ENCODE peak calls at places on chromosomes 1 and 21, in eight cellular contexts. W is NB4, U is adrenal gland, H is IMR-90, N is A549, V is right lobe of liver, Z is esophagus squamous epithelium, A is sigmoid colon. J is an unnamed sample.

GRCh38 chr1:182374101-182374834 is 17.3 kb downstream of the GLUL start:
- DNase-seq in W (no peak), U (no peak), H (no peak), N (no peak), V (no peak), Z (no peak), A (no peak), J (no peak)

GRCh38 chr1:228377664-228378452 is 28.8 kb downstream of the TRIM11 start:
- DNase-seq in W (no peak), U (peak), H (no peak), N (no peak), V (peak), Z (no peak), A (peak), J (no peak)

GRCh38 chr1:186708578-186709203 is 28.5 kb upstream of the PTGS2 start:
- DNase-seq in W (no peak), U (no peak), H (peak), N (peak), V (no peak), Z (no peak), A (no peak), J (no peak)

GRCh38 chr1:61083014-61083798 is 845 bp downstream of the NFIA start:
- DNase-seq in W (no peak), U (no peak), H (no peak), N (peak), V (peak), Z (no peak), A (no peak), J (no peak)

GRCh38 chr1:151158751-151159251 is 2.4 kb downstream of the TNFAIP8L2 start:
- DNase-seq in W (peak), U (no peak), H (no peak), N (no peak), V (no peak), Z (no peak), A (no peak), J (no peak)

GRCh38 chr1:164636744-164637143 is 77.8 kb downstream of the PBX1 start:
- DNase-seq in W (no peak), U (no peak), H (no peak), N (no peak), V (no peak), Z (no peak), A (no peak), J (no peak)

GRCh38 chr1:180912211-180912800 is 391 bp upstream of the KIAA1614 start:
- DNase-seq in W (no peak), U (no peak), H (peak), N (no peak), V (no peak), Z (no peak), A (peak), J (peak)

GRCh38 chr1:28160677-28161328 is 15.7 kb downstream of the PTAFR start:
- DNase-seq in W (no peak), U (peak), H (peak), N (no peak), V (no peak), Z (no peak), A (no peak), J (no peak)

GRCh38 chr1:7422561-7422960 is 348.5 kb upstream of the VAMP3 start:
- DNase-seq in W (no peak), U (no peak), H (no peak), N (no peak), V (no peak), Z (no peak), A (peak), J (no peak)

GRCh38 chr1:44377925-44378784 is 23.1 kb upstream of the ERI3 start:
- DNase-seq in W (peak), U (peak), H (peak), N (peak), V (peak), Z (no peak), A (no peak), J (peak)

GRCh38 chr1:199273837-199274379 is 635.1 kb downstream of the PTPRC start:
- DNase-seq in W (peak), U (no peak), H (peak), N (no peak), V (no peak), Z (no peak), A (no peak), J (no peak)

GRCh38 chr1:152946651-152947256 is at the start of gene SPRR5:
- DNase-seq in W (no peak), U (no peak), H (no peak), N (no peak), V (no peak), Z (no peak), A (no peak), J (no peak)

GRCh38 chr1:243850013-243850367 is at the start of gene AKT3:
- DNase-seq in W (no peak), U (no peak), H (no peak), N (no peak), V (no peak), Z (peak), A (peak), J (no peak)

GRCh38 chr1:26336477-26337205 is 17.3 kb downstream of the CRYBG2 start:
- DNase-seq in W (peak), U (peak), H (no peak), N (peak), V (peak), Z (no peak), A (no peak), J (peak)

GRCh38 chr1:184150776-184151531 is 99.4 kb downstream of the TSEN15 start:
- DNase-seq in W (no peak), U (no peak), H (peak), N (no peak), V (no peak), Z (no peak), A (no peak), J (no peak)

GRCh38 chr1:223136086-223136485 is 7.0 kb downstream of the TLR5 start:
- DNase-seq in W (peak), U (no peak), H (no peak), N (no peak), V (no peak), Z (no peak), A (peak), J (no peak)

GRCh38 chr1:207007352-207008033 is 25.1 kb downstream of the C1orf116 start:
- DNase-seq in W (no peak), U (peak), H (peak), N (peak), V (no peak), Z (no peak), A (no peak), J (peak)

GRCh38 chr1:240658312-240658975 is 46.5 kb upstream of the GREM2 start:
- DNase-seq in W (no peak), U (no peak), H (peak), N (no peak), V (no peak), Z (no peak), A (no peak), J (no peak)

GRCh38 chr1:87473203-87473661 is 144.6 kb downstream of the LMO4 start:
- DNase-seq in W (no peak), U (no peak), H (no peak), N (no peak), V (no peak), Z (no peak), A (no peak), J (no peak)

GRCh38 chr1:43327549-43328292 is 9.9 kb upstream of the MPL start:
- DNase-seq in W (no peak), U (no peak), H (peak), N (no peak), V (no peak), Z (no peak), A (no peak), J (no peak)

DNA sequence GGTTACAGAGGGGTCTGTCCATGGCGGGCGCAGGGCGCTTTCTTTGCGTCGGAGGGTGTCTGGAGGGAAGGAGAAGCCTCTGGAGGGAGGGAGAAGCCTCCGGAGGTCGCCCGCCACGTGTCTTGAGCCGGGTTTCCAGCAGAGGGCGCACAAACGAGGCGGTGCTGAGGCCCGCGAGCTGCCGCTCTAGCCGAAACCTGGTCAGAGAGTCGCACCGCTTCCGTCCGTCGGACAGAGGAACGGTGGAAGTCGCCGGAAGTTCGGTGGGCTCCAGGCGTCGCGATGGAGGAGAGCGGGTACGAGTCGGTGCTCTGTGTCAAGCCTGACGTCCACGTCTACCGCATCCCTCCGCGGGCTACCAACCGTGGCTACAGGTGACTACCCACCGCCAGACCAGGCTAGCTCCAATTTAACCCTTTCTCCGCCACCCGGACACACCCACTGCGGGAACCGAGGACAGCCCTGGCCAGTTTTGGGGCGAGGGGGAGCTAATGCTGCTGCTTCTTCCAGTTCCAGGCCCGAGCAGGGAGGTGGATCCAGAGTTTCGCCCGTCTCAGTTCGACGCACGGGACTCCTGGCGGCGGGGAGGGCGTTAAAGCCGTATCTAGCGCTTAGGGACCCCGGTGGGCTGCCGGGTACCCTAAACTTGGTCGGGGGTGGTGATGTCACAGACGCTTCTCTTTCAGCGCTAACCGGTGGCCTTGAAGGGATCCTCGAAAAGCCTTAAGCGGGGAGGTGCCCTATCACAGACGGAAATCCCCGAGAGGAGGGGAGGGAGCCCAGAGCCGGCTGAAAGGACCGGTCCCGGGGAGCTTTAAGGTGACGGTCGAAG is at the start of gene NECAP2:
- DNase-seq in W (peak), U (peak), H (peak), N (peak), V (peak), Z (peak), A (peak), J (peak)
- TF ChIP-seq POLR2A in W (peak), U (peak), H (peak), N (peak), V (peak), Z (peak), A (peak), J (peak)

DNA sequence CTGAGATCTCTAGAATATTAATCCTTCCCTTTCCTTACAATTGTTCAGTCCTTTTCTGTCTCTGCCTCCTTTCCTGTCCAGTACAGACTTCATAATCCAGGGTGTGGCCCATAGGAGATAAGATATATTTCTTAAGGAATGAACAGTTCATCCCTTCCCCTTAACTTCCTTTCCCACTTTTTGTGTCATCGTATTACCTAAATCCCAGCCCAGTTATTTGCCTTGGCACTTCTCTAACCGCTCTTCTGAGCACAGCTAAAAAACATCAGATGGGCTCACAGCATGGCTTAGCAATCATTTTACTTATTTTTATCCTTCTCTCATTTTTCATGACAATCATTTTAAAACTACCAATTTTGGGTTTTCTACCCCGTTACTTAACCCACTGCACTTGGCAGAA is 39.6 kb downstream of the F3 start:
- DNase-seq in W (no peak), U (no peak), H (no peak), N (no peak), V (no peak), Z (no peak), A (no peak), J (no peak)
- TF ChIP-seq POLR2A in W (no peak), U (no peak), H (no peak), N (no peak), V (no peak), Z (no peak), A (no peak), J (no peak)

DNA sequence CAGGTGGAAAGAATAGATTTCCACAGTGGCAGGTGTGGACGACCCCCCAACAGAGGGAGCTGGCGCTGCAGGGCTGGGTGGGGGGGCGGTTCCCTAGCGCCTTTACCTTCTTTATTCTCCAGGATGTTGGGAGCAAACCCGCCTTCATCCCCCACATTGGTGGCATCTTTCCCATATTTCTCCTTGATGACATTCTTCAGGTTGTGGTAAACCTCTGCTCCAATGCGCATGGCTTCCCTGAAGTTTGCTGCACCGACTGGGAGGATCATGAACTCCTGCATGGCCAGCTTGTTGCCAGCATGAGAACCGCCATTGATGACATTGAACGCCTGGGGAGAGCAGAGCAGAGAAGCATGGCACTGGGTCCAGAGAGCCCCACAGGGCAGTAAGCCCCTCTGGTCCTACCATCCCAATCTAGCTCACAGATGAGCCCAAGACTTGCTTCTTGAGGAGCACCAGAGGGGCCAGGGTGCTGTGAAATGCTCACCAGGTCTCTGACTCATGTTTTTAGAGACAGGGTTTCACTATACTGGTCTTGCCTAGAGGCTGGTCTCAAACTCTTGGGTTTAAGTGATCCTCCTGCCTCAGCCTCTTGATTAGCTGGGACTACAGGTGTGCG is 12.2 kb downstream of the ENO1 start:
- DNase-seq in W (peak), U (no peak), H (no peak), N (no peak), V (no peak), Z (no peak), A (no peak), J (no peak)
- TF ChIP-seq POLR2A in W (no peak), U (no peak), H (no peak), N (no peak), V (no peak), Z (no peak), A (no peak), J (no peak)

GRCh38 chr21:25500598-25500997 is 106.7 kb downstream of the MRPL39 start:
- DNase-seq in W (no peak), U (no peak), H (no peak), N (no peak), V (no peak), Z (no peak), A (no peak), J (no peak)
- TF ChIP-seq POLR2A in W (no peak), U (no peak), H (no peak), N (no peak), V (no peak), Z (no peak), A (no peak), J (no peak)

GRCh38 chr1:204411451-204412245 is at the start of gene PPP1R15B:
- DNase-seq in W (peak), U (peak), H (peak), N (peak), V (peak), Z (peak), A (peak), J (peak)
- TF ChIP-seq POLR2A in W (peak), U (peak), H (peak), N (peak), V (peak), Z (peak), A (peak), J (peak)

DNA sequence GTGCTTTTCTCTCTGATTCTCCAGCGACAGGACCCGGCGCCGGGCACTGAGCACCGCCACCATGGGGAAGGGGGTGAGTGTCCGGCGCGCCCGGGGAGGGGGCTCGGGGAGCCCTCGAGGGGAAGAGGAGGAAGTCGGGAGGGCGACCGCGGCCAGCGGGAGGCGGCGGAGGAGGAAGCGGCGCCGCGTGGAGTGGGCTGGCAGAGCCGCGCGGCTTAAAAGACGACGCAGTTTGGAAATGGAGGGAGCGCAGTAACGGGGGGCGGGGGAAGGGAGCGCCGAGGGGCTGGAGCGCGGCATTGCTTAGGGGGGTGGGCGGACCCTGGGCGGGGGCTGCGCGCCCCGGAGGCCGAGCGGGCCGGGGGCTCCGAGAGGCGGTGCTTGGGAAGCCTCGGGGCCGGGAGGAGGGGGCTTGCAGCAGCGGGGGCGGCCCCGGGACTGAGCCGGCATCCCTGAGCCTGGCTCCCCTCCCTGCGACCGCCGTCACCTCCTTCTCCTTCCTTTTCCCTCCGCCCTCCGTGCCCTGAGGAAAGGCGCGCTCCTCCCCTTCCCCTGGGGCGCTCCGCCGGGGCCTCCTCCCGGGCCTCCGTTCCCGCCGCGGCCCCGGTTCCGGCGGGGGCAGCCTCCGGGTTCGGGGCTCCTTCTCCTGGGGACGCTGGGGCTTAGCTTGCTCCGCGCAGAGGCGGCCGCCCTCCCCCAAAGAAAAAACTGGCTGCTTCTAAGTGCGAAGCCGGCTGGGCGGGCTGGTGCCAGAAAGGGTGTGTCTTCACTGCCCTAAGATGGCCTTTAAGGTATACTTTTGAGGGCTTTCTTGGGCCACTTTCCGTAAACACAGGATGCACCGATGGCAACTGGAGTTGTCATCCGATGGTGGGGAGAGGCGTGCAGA is 651 bp downstream of the ATP1A1 start:
- DNase-seq in W (peak), U (peak), H (peak), N (no peak), V (peak), Z (peak), A (peak), J (peak)
- TF ChIP-seq POLR2A in W (no peak), U (peak), H (no peak), N (no peak), V (peak), Z (peak), A (peak), J (peak)

GRCh38 chr1:50959303-50959912 is 659 bp downstream of the FAF1 start:
- DNase-seq in W (peak), U (peak), H (peak), N (no peak), V (no peak), Z (no peak), A (peak), J (no peak)

GRCh38 chr1:50955116-50955515 is 5.0 kb downstream of the FAF1 start:
- DNase-seq in W (no peak), U (no peak), H (no peak), N (no peak), V (no peak), Z (no peak), A (no peak), J (no peak)

GRCh38 chr1:50964863-50965262 is 4.8 kb upstream of the FAF1 start:
- DNase-seq in W (no peak), U (no peak), H (no peak), N (no peak), V (no peak), Z (no peak), A (no peak), J (no peak)

GRCh38 chr1:50959913-50960844 is at the start of gene FAF1:
- DNase-seq in W (peak), U (peak), H (peak), N (peak), V (peak), Z (peak), A (peak), J (peak)
- TF ChIP-seq POLR2A in W (peak), U (peak), H (peak), N (peak), V (peak), Z (peak), A (peak), J (peak)

GRCh38 chr1:201404722-201405483 is 5.8 kb upstream of the LAD1 start:
- DNase-seq in W (no peak), U (no peak), H (no peak), N (no peak), V (peak), Z (no peak), A (no peak), J (no peak)

GRCh38 chr1:201404016-201404598 is 5.0 kb upstream of the LAD1 start:
- DNase-seq in W (no peak), U (no peak), H (no peak), N (peak), V (no peak), Z (no peak), A (no peak), J (no peak)

GRCh38 chr1:201406831-201407406 is 7.8 kb upstream of the LAD1 start:
- DNase-seq in W (no peak), U (no peak), H (no peak), N (peak), V (no peak), Z (no peak), A (no peak), J (no peak)

GRCh38 chr1:201403359-201403758 is 4.2 kb upstream of the LAD1 start:
- DNase-seq in W (no peak), U (no peak), H (no peak), N (no peak), V (no peak), Z (no peak), A (no peak), J (no peak)

GRCh38 chr1:201405484-201405831 is 6.3 kb upstream of the LAD1 start:
- DNase-seq in W (peak), U (no peak), H (no peak), N (peak), V (peak), Z (no peak), A (no peak), J (no peak)
- TF ChIP-seq POLR2A in W (no peak), U (no peak), H (no peak), N (no peak), V (no peak), Z (no peak), A (no peak), J (no peak)

GRCh38 chr21:43770066-43770655 is 5.9 kb downstream of the CSTB start:
- DNase-seq in W (no peak), U (no peak), H (no peak), N (no peak), V (no peak), Z (no peak), A (no peak), J (no peak)
- TF ChIP-seq POLR2A in W (no peak), U (no peak), H (no peak), N (peak), V (no peak), Z (no peak), A (no peak), J (no peak)

J was measured in H54.